ENCODE peak calls at places on chromosomes 16 and 17, in five cellular contexts. P, H, Q, I and E are unnamed samples.

GRCh38 chr17:57852041-57852954 is 2.5 kb upstream of the MRPS23 start:
- DNase-seq in Q (no peak), H (no peak), P (no peak), I (no peak), E (no peak)

GRCh38 chr16:11792404-11793260 is 4.4 kb downstream of the ZC3H7A start:
- DNase-seq in H (no peak), P (no peak), I (no peak), Q (peak; percentile 76), E (no peak)

GRCh38 chr17:17376362-17376761 is 73.2 kb downstream of the NT5M start:
- DNase-seq in H (no peak), Q (peak; percentile 41), P (no peak), I (no peak), E (no peak)

GRCh38 chr17:57623620-57624019 is 121.5 kb downstream of the CCDC182 start:
- DNase-seq in Q (no peak), P (no peak), H (no peak), I (no peak), E (no peak)

GRCh38 chr17:6641374-6641818 is 536 bp downstream of the TXNDC17 start:
- DNase-seq in Q (peak; percentile 50), I (no peak), P (no peak), H (no peak), E (no peak)

GRCh38 chr16:1991588-1992474 is 2.1 kb downstream of the SYNGR3 start:
- DNase-seq in H (peak; percentile 96), Q (peak; percentile 95), I (peak; percentile 98), P (peak; percentile 99), E (peak; percentile 72)

GRCh38 chr17:80779961-80780380 is 211.7 kb upstream of the CHMP6 start:
- DNase-seq in H (no peak), Q (no peak), P (no peak), I (no peak), E (no peak)

GRCh38 chr17:65229596-65229995 is 92.4 kb downstream of the RGS9 start:
- DNase-seq in P (no peak), I (no peak), H (no peak), Q (no peak), E (no peak)

GRCh38 chr16:26269663-26270062 is 577.9 kb downstream of the HS3ST4 start:
- DNase-seq in P (no peak), Q (no peak), I (no peak), H (no peak), E (no peak)

GRCh38 chr17:4499431-4500187 is 928 bp downstream of the SPNS2 start:
- DNase-seq in Q (no peak), H (peak; percentile 66), P (no peak), I (no peak), E (no peak)

GRCh38 chr16:54507091-54507490 is 220.5 kb upstream of the IRX3 start:
- DNase-seq in P (no peak), I (no peak), Q (no peak), H (no peak), E (no peak)

GRCh38 chr17:79655672-79656290 is 44.9 kb upstream of the RBFOX3 start:
- DNase-seq in H (no peak), P (no peak), I (no peak), Q (no peak), E (no peak)

GRCh38 chr17:78892936-78893379 is 10.0 kb downstream of the CEP295NL start:
- DNase-seq in P (no peak), Q (no peak), I (no peak), H (no peak), E (no peak)

GRCh38 chr16:24773771-24774427 is 44.4 kb downstream of the TNRC6A start:
- DNase-seq in H (no peak), P (no peak), I (no peak), Q (no peak), E (no peak)

GRCh38 chr17:9242497-9242881 is 221.2 kb downstream of the NTN1 start:
- DNase-seq in P (no peak), Q (no peak), I (no peak), H (no peak), E (no peak)